ENCODE peak calls at places on chromosomes 4 and X, in four cellular contexts. M is GM12878, F is K562, Q is HepG2. P is an unnamed sample.

GRCh38 chrX:136954930-136955329 is 74.4 kb upstream of the RBMX start:
- DNase-seq in M (no peak), F (peak), Q (peak), P (peak)

GRCh38 chr4:123046096-123046495 is 123.7 kb upstream of the NUDT6 start:
- DNase-seq in F (no peak), Q (no peak), M (no peak), P (no peak)

GRCh38 chr4:8761167-8761823 is 110.3 kb downstream of the HMX1 start:
- DNase-seq in M (no peak), F (no peak), Q (no peak), P (no peak)

GRCh38 chrX:123878177-123878576 is 18.3 kb downstream of the XIAP start:
- DNase-seq in F (no peak), Q (no peak), M (no peak), P (no peak)

GRCh38 chr4:2940267-2941137 is 22.7 kb downstream of the NOP14 start:
- DNase-seq in F (no peak), M (no peak), Q (no peak), P (no peak)

GRCh38 chr4:122772311-122772710 is 39.8 kb downstream of the BBS12 start:
- DNase-seq in Q (no peak), M (no peak), F (no peak), P (no peak)

GRCh38 chr4:176210579-176211296 is 15.4 kb upstream of the SPATA4 start:
- DNase-seq in F (no peak), M (no peak), Q (no peak), P (no peak)

GRCh38 chr4:36841583-36842326 is 402.8 kb upstream of the NWD2 start:
- DNase-seq in F (no peak), M (peak), Q (no peak), P (no peak)

GRCh38 chr4:102452854-102453253 is 48.3 kb upstream of the NFKB1 start:
- DNase-seq in Q (no peak), F (no peak), M (no peak), P (no peak)

GRCh38 chr4:98470831-98471230 is 187.6 kb downstream of the TSPAN5 start:
- DNase-seq in F (no peak), Q (no peak), M (no peak), P (no peak)

GRCh38 chrX:54495814-54496516 is at the start of gene FGD1:
- DNase-seq in F (peak), Q (no peak), M (no peak), P (peak)

GRCh38 chr4:181820518-181820917 is 422.7 kb upstream of the TENM3 start:
- DNase-seq in F (no peak), M (no peak), Q (peak), P (no peak)

GRCh38 chr4:159014896-159015295 is 88.0 kb upstream of the RAPGEF2 start:
- DNase-seq in Q (no peak), M (no peak), F (no peak), P (no peak)

GRCh38 chrX:13669246-13669689 is 16.3 kb downstream of the TCEANC start:
- DNase-seq in Q (peak), F (peak), M (peak), P (no peak)

GRCh38 chrX:53018627-53019026 is 30.0 kb upstream of the GPR173 start:
- DNase-seq in Q (peak), F (no peak), M (no peak), P (no peak)

GRCh38 chrX:153944140-153944799 is at the start of gene RENBP:
- DNase-seq in Q (no peak), M (no peak), F (peak), P (no peak)

GRCh38 chr4:2583517-2583916 is 47.1 kb downstream of the FAM193A start:
- DNase-seq in M (no peak), Q (no peak), F (no peak), P (no peak)

GRCh38 chr4:121072080-121072835 is at the start of gene NDNF:
- DNase-seq in Q (peak), M (no peak), F (no peak), P (peak)

GRCh38 chr4:139711461-139711860 is 45.8 kb downstream of the MGST2 start:
- DNase-seq in M (no peak), Q (no peak), F (no peak), P (no peak)

GRCh38 chr4:58138786-58139185 is 1028.6 kb upstream of the IGFBP7 start:
- DNase-seq in Q (no peak), M (no peak), F (no peak), P (no peak)

GRCh38 chr4:54093609-54094240 is 6.2 kb upstream of the GSX2 start:
- DNase-seq in F (no peak), Q (no peak), M (no peak), P (no peak)

GRCh38 chrX:29528281-29528680 is 687.1 kb upstream of the MAGEB2 start:
- DNase-seq in M (peak), Q (no peak), F (no peak), P (no peak)

GRCh38 chrX:68717663-68718442 is 70.4 kb downstream of the STARD8 start:
- DNase-seq in M (no peak), F (no peak), Q (no peak), P (no peak)

GRCh38 chr4:117773067-117773946 is 261.0 kb upstream of the NDST3 start:
- DNase-seq in M (no peak), Q (no peak), F (no peak), P (no peak)

GRCh38 chr4:118969359-118969758 is 80.7 kb downstream of the SYNPO2 start:
- DNase-seq in M (no peak), F (no peak), Q (peak), P (peak)

GRCh38 chrX:136725446-136726104 is 55.2 kb downstream of the ARHGEF6 start:
- DNase-seq in Q (no peak), F (no peak), M (no peak), P (no peak)

GRCh38 chr4:140395668-140396067 is 22.2 kb downstream of the SCOC start:
- DNase-seq in M (no peak), Q (no peak), F (no peak), P (no peak)

GRCh38 chrX:30888526-30889146 is 418 bp downstream of the TAB3 start:
- DNase-seq in F (no peak), M (no peak), Q (no peak), P (peak)

GRCh38 chr4:95092762-95093161 is 335.0 kb downstream of the BMPR1B start:
- DNase-seq in F (no peak), Q (no peak), M (no peak), P (no peak)

DNA sequence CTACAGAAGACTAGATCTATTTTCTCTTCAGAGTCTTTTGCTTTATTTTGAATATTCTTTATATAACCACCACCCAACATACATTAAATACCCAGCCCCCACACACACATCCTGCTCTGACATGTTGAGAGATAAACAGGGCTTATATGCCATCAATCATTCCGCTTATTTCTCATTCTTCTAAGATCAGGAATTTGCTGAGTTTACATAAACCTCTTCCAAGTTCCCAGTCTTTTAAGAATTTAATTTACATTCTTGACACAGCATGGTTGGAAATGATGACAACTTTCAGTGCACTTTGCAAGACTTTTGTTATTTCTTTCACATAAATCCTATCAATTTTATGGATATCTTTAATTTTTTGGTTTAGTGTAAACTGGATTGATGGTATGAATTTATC is 17.5 kb upstream of the RAB9B start:
- DNase-seq in Q (no peak), M (no peak), F (no peak), P (no peak)
- TF ChIP-seq TARDBP in Q (no peak), M (no peak), F (no peak), P (no peak)

GRCh38 chr4:30619679-30620078 is 100.5 kb upstream of the PCDH7 start:
- DNase-seq in Q (no peak), M (peak), F (no peak), P (no peak)

GRCh38 chr4:30617836-30618235 is 102.3 kb upstream of the PCDH7 start:
- DNase-seq in M (no peak), F (no peak), Q (no peak), P (no peak)

GRCh38 chr4:30620711-30621110 is 99.5 kb upstream of the PCDH7 start:
- DNase-seq in F (no peak), M (no peak), Q (no peak), P (no peak)

GRCh38 chr4:30614771-30615170 is 105.4 kb upstream of the PCDH7 start:
- DNase-seq in Q (no peak), F (no peak), M (no peak), P (no peak)

DNA sequence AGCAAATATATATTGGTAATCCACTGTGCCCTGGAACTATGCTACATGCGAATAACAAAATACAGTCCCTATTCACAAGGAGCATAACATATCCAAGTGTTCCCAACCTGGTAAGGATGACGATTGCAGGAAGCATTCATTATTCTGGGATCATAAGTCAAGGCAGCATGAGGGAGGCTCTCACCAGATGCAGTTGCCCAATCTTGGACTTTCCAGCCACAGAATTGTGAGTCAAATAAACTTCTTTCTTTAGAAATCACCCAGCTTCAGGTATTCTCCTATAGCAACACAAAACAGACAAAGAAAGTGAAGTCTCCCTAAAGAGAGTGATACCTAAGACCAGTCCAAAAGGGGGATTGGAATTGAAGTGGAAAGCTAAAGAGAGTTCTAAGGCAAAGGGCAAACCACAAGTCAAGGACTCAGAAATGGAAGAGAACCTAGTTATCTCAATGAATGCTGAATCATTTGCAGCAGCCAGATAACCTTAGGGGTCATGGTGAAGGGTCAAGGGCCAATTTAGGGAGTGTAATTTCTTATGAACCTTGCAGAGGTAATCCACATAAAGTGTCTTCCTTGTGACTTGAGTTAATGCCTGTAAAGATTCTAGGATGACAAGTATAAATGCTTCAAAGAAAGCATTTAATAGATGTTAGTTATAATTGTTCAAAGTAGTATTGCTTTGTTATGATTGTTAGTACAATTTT is 103.1 kb upstream of the PCDH7 start:
- DNase-seq in F (no peak), Q (no peak), M (no peak), P (no peak)
- TF ChIP-seq TARDBP in F (no peak), Q (no peak), M (no peak), P (no peak)

DNA sequence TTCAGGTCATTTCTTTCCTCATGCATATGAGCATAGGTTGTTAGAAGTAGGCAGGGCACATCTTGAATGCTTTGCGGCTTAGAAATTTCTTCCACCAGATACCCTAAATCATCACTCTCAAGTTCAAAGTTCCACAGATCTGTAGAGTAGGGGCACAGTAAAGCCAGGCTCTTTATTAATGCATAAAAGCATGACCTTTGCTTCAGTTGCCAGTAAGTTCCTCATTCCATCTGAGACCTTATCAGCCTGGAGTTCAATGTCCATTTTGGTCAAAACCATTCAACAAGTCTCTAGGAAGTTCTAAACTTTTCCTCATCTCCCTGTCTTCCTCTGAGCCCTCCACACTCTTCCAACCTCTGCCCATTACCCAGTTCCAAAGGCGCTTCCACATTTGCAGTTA is 77.7 kb downstream of the MAP9 start:
- DNase-seq in Q (no peak), F (no peak), M (no peak), P (no peak)
- TF ChIP-seq TARDBP in Q (no peak), F (no peak), M (no peak), P (no peak)

GRCh38 chrX:46876901-46877300 is 35.3 kb upstream of the JADE3 start:
- DNase-seq in Q (no peak), F (no peak), M (no peak), P (no peak)
- TF ChIP-seq TARDBP in Q (no peak), F (no peak), M (no peak), P (no peak)

GRCh38 chr4:57127361-57127760 is 17.2 kb upstream of the IGFBP7 start:
- DNase-seq in Q (no peak), F (no peak), M (no peak), P (no peak)

GRCh38 chr4:57124145-57124544 is 14.0 kb upstream of the IGFBP7 start:
- DNase-seq in F (no peak), Q (no peak), M (no peak), P (no peak)

GRCh38 chr4:57131849-57132745 is 21.9 kb upstream of the IGFBP7 start:
- DNase-seq in Q (peak), M (no peak), F (no peak), P (no peak)

GRCh38 chr4:57132746-57133142 is 22.6 kb upstream of the IGFBP7 start:
- DNase-seq in Q (no peak), F (no peak), M (no peak), P (no peak)

DNA sequence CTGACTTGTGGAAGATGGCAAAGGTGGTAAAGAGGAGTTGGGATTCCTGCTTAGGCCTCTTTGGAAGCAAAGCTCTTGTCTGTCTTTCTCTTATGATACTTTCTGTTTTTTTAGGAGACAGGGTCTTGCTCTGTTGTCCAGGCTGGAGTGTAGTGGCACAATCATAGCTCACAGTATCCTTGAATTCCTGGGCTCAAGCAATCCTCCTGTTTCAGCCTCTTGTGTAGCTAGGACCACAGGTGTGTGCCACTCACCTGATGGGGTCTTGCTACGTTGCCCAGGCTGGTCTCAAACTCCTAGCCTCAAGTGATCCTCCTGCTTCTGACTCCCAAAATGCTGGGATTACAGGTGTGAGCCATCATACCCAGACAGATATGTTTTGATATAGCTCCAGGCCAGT is 19.3 kb upstream of the IGFBP7 start:
- DNase-seq in Q (no peak), M (no peak), F (no peak), P (no peak)
- TF ChIP-seq TARDBP in Q (no peak), M (no peak), F (no peak), P (no peak)

GRCh38 chrX:16433021-16433420 is 216.9 kb upstream of the S100G start:
- DNase-seq in M (no peak), F (no peak), Q (no peak), P (no peak)

GRCh38 chrX:16431266-16431665 is 218.7 kb upstream of the S100G start:
- DNase-seq in M (no peak), F (no peak), Q (no peak), P (no peak)

GRCh38 chrX:16429391-16429790 is 220.6 kb upstream of the S100G start:
- DNase-seq in F (no peak), M (no peak), Q (no peak), P (no peak)

GRCh38 chrX:16427668-16428067 is 222.3 kb upstream of the S100G start:
- DNase-seq in F (no peak), M (no peak), Q (no peak), P (no peak)
- TF ChIP-seq TARDBP in F (no peak), M (no peak), Q (no peak), P (no peak)

GRCh38 chr4:89000392-89000791 is 56.6 kb downstream of the FAM13A start:
- DNase-seq in Q (no peak), M (no peak), F (no peak), P (no peak)

GRCh38 chr4:89001647-89002518 is 55.1 kb downstream of the FAM13A start:
- DNase-seq in F (no peak), M (no peak), Q (no peak), P (no peak)

GRCh38 chr4:88998941-88999340 is 58.0 kb downstream of the FAM13A start:
- DNase-seq in M (no peak), Q (no peak), F (no peak), P (no peak)

GRCh38 chr4:88999392-88999791 is 57.6 kb downstream of the FAM13A start:
- DNase-seq in M (no peak), F (no peak), Q (no peak), P (no peak)

GRCh38 chr4:89000844-89001360 is 56.1 kb downstream of the FAM13A start:
- DNase-seq in Q (peak), M (no peak), F (no peak), P (peak)
- TF ChIP-seq TARDBP in Q (no peak), M (no peak), F (no peak), P (no peak)

P was measured in HEK293T.